ENCODE peak calls at places on chromosomes 2 and 18, in nine cellular contexts. V is esophagus squamous epithelium, U is A549, X is osteoblast, K is psoas muscle, S is right cardiac atrium, B is neural progenitor cell, P is ascending aorta, Q is sigmoid colon. Z is an unnamed sample.

GRCh38 chr2:39642054-39642742 is 23.5 kb upstream of the TMEM178A start:
- DNase-seq in P (no peak), V (no peak), K (no peak), B (peak), S (peak), U (peak), Q (no peak), X (peak), Z (no peak)

GRCh38 chr2:58207189-58207588 is 33.9 kb downstream of the FANCL start:
- DNase-seq in K (no peak), V (no peak), P (no peak), B (peak), X (no peak), U (no peak), Q (no peak), S (no peak), Z (no peak)

GRCh38 chr2:83953661-83954060 is 505.4 kb downstream of the SUCLG1 start:
- DNase-seq in U (no peak), S (no peak), K (no peak), B (no peak), V (no peak), Q (no peak), X (no peak), P (no peak), Z (no peak)

GRCh38 chr2:209864716-209865295 is 93.2 kb downstream of the UNC80 start:
- DNase-seq in S (no peak), B (peak), Q (no peak), V (no peak), K (peak), U (no peak), P (no peak), X (no peak), Z (no peak)

GRCh38 chr18:3323900-3324299 is 62.0 kb downstream of the MYL12B start:
- DNase-seq in P (no peak), S (no peak), X (no peak), U (no peak), B (no peak), K (no peak), V (no peak), Q (no peak), Z (no peak)

GRCh38 chr2:224369028-224369632 is 32.8 kb downstream of the FAM124B start:
- DNase-seq in S (no peak), K (no peak), U (peak), X (no peak), B (peak), Q (no peak), V (no peak), P (no peak), Z (no peak)

GRCh38 chr2:43934567-43934966 is 61.2 kb downstream of the LRPPRC start:
- DNase-seq in K (no peak), V (no peak), Q (no peak), U (no peak), P (no peak), B (no peak), S (no peak), X (no peak), Z (no peak)

GRCh38 chr2:177243476-177243875 is 21.1 kb downstream of the NFE2L2 start:
- DNase-seq in K (no peak), P (no peak), X (no peak), U (peak), S (no peak), Q (no peak), B (no peak), V (no peak), Z (no peak)

GRCh38 chr2:101745711-101746694 is 48.5 kb downstream of the MAP4K4 start:
- DNase-seq in K (no peak), B (no peak), X (peak), Q (no peak), U (no peak), P (no peak), V (no peak), S (no peak), Z (no peak)

GRCh38 chr2:235545369-235546150 is 51.7 kb downstream of the AGAP1 start:
- DNase-seq in X (peak), U (no peak), Q (peak), V (no peak), K (no peak), S (no peak), B (no peak), P (no peak), Z (no peak)

GRCh38 chr2:88829607-88830463 is 138.4 kb downstream of the RPIA start:
- DNase-seq in Q (no peak), V (no peak), P (no peak), B (no peak), S (no peak), K (no peak), X (no peak), U (no peak), Z (no peak)

GRCh38 chr2:88824951-88825350 is 133.5 kb downstream of the RPIA start:
- DNase-seq in B (no peak), V (no peak), K (no peak), P (no peak), U (no peak), X (no peak), Q (no peak), S (no peak), Z (no peak)

GRCh38 chr2:88826399-88826798 is 134.9 kb downstream of the RPIA start:
- DNase-seq in B (no peak), P (no peak), X (no peak), K (no peak), V (no peak), Q (no peak), S (no peak), U (no peak), Z (no peak)

GRCh38 chr2:88828397-88829137 is 137.1 kb downstream of the RPIA start:
- DNase-seq in B (no peak), S (peak), U (no peak), Q (no peak), K (peak), V (no peak), P (no peak), X (no peak), Z (no peak)

DNA sequence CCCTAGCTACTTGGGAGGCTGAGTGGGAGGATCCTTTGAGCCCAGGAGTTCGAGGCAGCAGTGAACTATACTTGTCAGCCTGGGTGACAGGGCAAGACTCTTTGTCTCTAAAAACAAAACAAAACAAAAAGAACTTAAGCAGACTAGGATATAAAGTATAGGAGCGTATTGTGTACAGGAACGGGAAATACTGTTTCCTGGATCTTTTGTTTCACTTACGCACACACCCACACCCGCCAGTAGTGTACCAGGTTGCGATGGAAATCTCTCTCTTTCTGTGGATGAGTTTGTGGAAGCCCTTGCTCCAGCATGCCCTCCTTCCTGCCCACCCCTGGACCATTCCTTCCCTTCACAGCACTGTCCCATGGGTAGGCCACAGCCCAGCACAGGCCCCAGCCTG is 136.3 kb downstream of the RPIA start:
- DNase-seq in B (no peak), K (no peak), S (no peak), V (no peak), U (no peak), P (no peak), Q (no peak), X (no peak), Z (no peak)
- H3K27ac ChIP-seq in B (no peak), K (peak), S (peak), V (peak), U (no peak), P (no peak), Q (no peak), X (no peak), Z (peak)

DNA sequence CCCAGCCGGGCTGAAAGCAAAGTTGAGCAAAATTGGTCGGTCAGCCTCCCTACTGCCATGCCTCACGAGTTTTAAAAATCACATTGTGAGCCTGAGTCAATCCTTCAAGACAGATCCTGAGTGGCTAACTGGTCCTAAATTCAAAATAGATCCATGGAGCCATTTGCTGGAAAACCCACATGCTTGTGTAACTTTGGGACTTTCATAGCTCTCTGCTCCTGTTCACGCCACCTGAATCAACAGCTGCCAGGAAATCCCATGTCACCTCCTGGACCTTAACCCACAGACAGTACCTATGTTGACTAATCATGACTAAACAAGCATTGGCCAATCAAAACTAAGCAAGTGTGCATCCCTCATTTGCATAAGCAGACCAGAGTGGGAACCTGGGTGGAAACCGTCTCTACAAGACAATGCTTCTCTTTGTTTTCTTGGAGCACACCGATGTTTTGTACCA is 42.8 kb upstream of the LDLRAD4 start:
- DNase-seq in K (no peak), B (no peak), U (peak), X (no peak), V (no peak), P (no peak), Q (no peak), S (no peak), Z (no peak)
- H3K27ac ChIP-seq in K (no peak), B (no peak), U (no peak), X (no peak), V (no peak), P (no peak), Q (no peak), S (no peak), Z (no peak)

DNA sequence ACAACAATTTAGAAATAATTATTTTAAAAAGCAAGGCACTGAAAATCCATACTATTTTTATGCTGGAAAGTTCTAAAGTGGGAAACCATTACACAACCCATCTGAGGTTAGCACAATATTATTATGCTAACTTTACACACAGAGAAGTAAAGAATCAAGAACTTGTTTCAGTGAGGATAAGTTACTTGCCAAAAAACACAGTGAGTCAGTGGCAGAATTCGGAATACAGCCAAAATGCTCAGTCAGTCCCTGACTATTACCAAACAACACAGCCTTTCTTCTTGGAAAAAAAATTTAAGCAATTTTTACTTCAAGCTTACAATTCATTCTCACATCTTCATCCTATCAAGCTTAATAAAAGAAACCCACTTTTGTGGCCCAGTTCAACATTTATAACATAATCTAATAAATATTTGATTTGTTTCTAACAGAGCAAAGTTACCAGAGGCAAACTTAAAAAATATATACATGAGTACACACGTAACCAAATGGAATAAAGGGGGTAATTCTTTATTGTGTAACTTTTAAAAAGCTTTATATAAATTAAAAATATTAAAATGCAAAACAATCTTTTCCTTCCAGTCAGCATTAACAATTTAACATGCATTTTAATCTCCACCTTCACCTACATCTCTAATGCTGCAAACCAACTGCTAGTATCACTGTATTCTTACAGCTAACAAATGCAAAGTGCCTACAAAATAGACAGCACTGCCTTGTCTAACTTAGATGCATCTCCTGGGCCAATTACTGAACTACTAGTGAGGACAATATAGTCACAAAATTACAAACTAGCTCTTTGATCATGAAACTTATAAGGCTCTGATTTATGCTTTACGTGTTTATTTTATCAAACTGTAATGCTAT is 55.2 kb downstream of the CCDC88A start:
- DNase-seq in P (no peak), X (peak), K (no peak), Q (peak), V (no peak), S (peak), U (peak), B (no peak), Z (peak)
- H3K27ac ChIP-seq in P (peak), X (peak), K (no peak), Q (peak), V (no peak), S (no peak), U (no peak), B (no peak), Z (peak)

GRCh38 chr2:25445464-25445863 is 103.7 kb upstream of the DNMT3A start:
- DNase-seq in U (no peak), P (no peak), S (no peak), Q (no peak), V (no peak), K (no peak), X (no peak), B (no peak), Z (no peak)

GRCh38 chr2:25443766-25444165 is 102.0 kb upstream of the DNMT3A start:
- DNase-seq in X (no peak), S (no peak), V (no peak), P (no peak), Q (no peak), K (no peak), U (no peak), B (no peak), Z (no peak)

GRCh38 chr2:25444608-25445270 is 103.0 kb upstream of the DNMT3A start:
- DNase-seq in U (no peak), P (no peak), B (no peak), K (no peak), X (no peak), S (no peak), V (no peak), Q (no peak), Z (no peak)

GRCh38 chr2:25447018-25447417 is 105.3 kb upstream of the DNMT3A start:
- DNase-seq in B (no peak), P (no peak), X (no peak), Q (no peak), V (no peak), U (no peak), K (no peak), S (no peak), Z (no peak)

DNA sequence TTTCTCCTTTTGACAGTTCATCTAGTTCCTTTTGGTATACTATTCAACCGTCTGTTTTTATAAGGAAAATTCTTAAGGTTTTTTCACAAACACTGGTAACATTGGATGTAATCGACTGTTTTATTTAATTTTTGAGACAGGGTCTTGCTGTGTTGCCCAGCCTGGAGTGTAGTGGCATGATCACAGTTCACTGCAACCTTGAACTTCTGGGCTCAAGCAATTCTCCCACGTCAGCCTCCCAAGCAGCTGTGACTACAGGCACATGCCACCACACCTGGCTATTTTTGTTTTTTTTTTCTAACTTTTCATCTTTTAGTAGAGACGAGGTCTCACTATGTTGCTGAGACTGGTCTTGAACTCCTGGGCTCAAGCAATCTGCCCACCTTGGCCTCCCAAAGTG is 104.4 kb upstream of the DNMT3A start:
- DNase-seq in V (no peak), S (no peak), B (no peak), U (no peak), K (no peak), X (no peak), Q (no peak), P (no peak), Z (no peak)
- H3K27ac ChIP-seq in V (no peak), S (no peak), B (no peak), U (no peak), K (no peak), X (no peak), Q (no peak), P (no peak), Z (no peak)